ENCODE peak calls at places on chromosome 16, in six cellular contexts. T is nephron progenitor cell; Y is nucleus accumbens; N is activated CD8-positive, alpha-beta T cell treated with anti-CD3 and anti-CD28 coated beads, Interleukin-2, amount 10 ng/mL, durations not matched to agents 7 days and 5 days; C is uterus; X is A673. D is an unnamed sample.

GRCh38 chr16:84562174-84562815 is 55.6 kb downstream of the COTL1 start:
- DNase-seq in N (no peak), Y (no peak), X (no peak), T (no peak), C (no peak), D (no peak)

GRCh38 chr16:24255446-24256352 is at the start of gene CACNG3:
- DNase-seq in T (peak), Y (no peak), N (peak), X (peak), C (no peak), D (peak)

GRCh38 chr16:74778646-74779045 is 4.0 kb upstream of the FA2H start:
- DNase-seq in N (no peak), C (no peak), T (no peak), Y (no peak), X (no peak), D (no peak)

GRCh38 chr16:261031-261691 is 14.6 kb downstream of the RGS11 start:
- DNase-seq in Y (no peak), T (no peak), X (no peak), N (no peak), C (no peak), D (no peak)

GRCh38 chr16:23334421-23334853 is 32.3 kb downstream of the SCNN1B start:
- DNase-seq in T (no peak), C (no peak), N (no peak), Y (no peak), X (no peak), D (no peak)

GRCh38 chr16:88368994-88369393 is 13.8 kb upstream of the ZNF469 start:
- DNase-seq in X (no peak), T (peak), Y (no peak), N (no peak), C (no peak), D (no peak)

GRCh38 chr16:24822542-24822941 is 23.2 kb upstream of the SLC5A11 start:
- DNase-seq in C (no peak), X (no peak), N (no peak), T (no peak), Y (no peak), D (no peak)

GRCh38 chr16:56569971-56570370 is 5.1 kb downstream of the MT4 start:
- DNase-seq in T (no peak), X (no peak), N (no peak), Y (no peak), C (no peak), D (no peak)

GRCh38 chr16:51549836-51550235 is 398.8 kb upstream of the SALL1 start:
- DNase-seq in X (no peak), N (no peak), Y (no peak), T (no peak), C (no peak), D (no peak)

GRCh38 chr16:88914750-88915368 is 48.4 kb upstream of the PABPN1L start:
- DNase-seq in T (no peak), C (no peak), N (no peak), Y (no peak), X (peak), D (no peak)

GRCh38 chr16:28218109-28218508 is 6.3 kb upstream of the XPO6 start:
- DNase-seq in T (no peak), C (no peak), Y (no peak), N (peak), X (peak), D (no peak)

GRCh38 chr16:25874196-25874595 is 182.4 kb downstream of the HS3ST4 start:
- DNase-seq in X (no peak), Y (no peak), C (no peak), N (no peak), T (no peak), D (no peak)

GRCh38 chr16:24670623-24671454 is 58.6 kb upstream of the TNRC6A start:
- DNase-seq in X (peak), T (peak), N (no peak), C (peak), Y (peak), D (peak)

GRCh38 chr16:14339694-14340093 is 268.6 kb downstream of the MRTFB start:
- DNase-seq in N (no peak), X (no peak), Y (no peak), C (no peak), T (no peak), D (no peak)

GRCh38 chr16:58086381-58087208 is 42.6 kb downstream of the CFAP20 start:
- DNase-seq in T (no peak), Y (no peak), C (no peak), X (no peak), N (no peak), D (no peak)

GRCh38 chr16:50781043-50781442 is 39.2 kb downstream of the CYLD start:
- DNase-seq in X (no peak), N (no peak), T (no peak), C (no peak), Y (no peak), D (no peak)

GRCh38 chr16:66832661-66833305 is 2.0 kb upstream of the NAE1 start:
- DNase-seq in C (no peak), N (no peak), T (no peak), X (no peak), Y (no peak), D (no peak)

GRCh38 chr16:89135166-89135565 is 36.4 kb upstream of the CDH15 start:
- DNase-seq in T (no peak), N (no peak), C (no peak), Y (no peak), X (no peak), D (no peak)

GRCh38 chr16:63324306-63324705 is 1288.1 kb upstream of the CDH8 start:
- DNase-seq in X (peak), T (no peak), C (no peak), Y (no peak), N (no peak), D (no peak)

GRCh38 chr16:23397464-23397863 is 55.5 kb downstream of the COG7 start:
- DNase-seq in X (no peak), C (no peak), Y (no peak), N (no peak), T (no peak), D (no peak)

GRCh38 chr16:8955828-8956227 is 7.9 kb downstream of the USP7 start:
- DNase-seq in N (no peak), Y (no peak), T (no peak), X (no peak), C (no peak), D (peak)

GRCh38 chr16:74325331-74325730 is 28.7 kb downstream of the PSMD7 start:
- DNase-seq in N (no peak), T (no peak), X (no peak), C (no peak), Y (no peak), D (no peak)

GRCh38 chr16:55039042-55039441 is 108.4 kb downstream of the IRX5 start:
- DNase-seq in X (no peak), T (no peak), N (no peak), Y (no peak), C (no peak), D (no peak)

GRCh38 chr16:12340151-12340733 is 363.7 kb downstream of the SNX29 start:
- DNase-seq in X (no peak), N (peak), T (no peak), Y (no peak), C (no peak), D (no peak)

GRCh38 chr16:50637716-50638602 is 43.2 kb downstream of the SNX20 start:
- DNase-seq in Y (no peak), C (no peak), X (no peak), T (no peak), N (no peak), D (no peak)

D was measured in BE2C.